ENCODE peak calls at places on chromosomes 11 and 22, in eight cellular contexts. O is Right ventricle myocardium superior; T is mucosa of gallbladder; P is astrocyte of the cerebellum; H is activated CD4-positive, alpha-beta memory T cell treated with anti-CD3 and anti-CD28 coated beads, Interleukin-2, amount 10 ng/mL, durations not matched to agents 7 days and 5 days; E is choroid plexus epithelial cell; M is NCI-H1105; V is fibroblast of pulmonary artery. L is an unnamed sample.

GRCh38 chr11:17102447-17102846 is 25.0 kb upstream of the RPS13 start:
- DNase-seq in O (no peak), T (no peak), P (no peak), H (no peak), E (peak), M (no peak), V (peak), L (no peak)

GRCh38 chr11:65417702-65418430 is 4.7 kb upstream of the NEAT1 start:
- DNase-seq in O (peak), T (no peak), P (no peak), H (peak), E (peak), M (no peak), V (peak), L (peak)

GRCh38 chr11:67631427-67631826 is 1.7 kb upstream of the NUDT8 start:
- DNase-seq in O (no peak), T (no peak), P (no peak), H (no peak), E (no peak), M (no peak), V (no peak), L (peak)

GRCh38 chr11:406796-407650 is 7.8 kb downstream of the SIGIRR start:
- DNase-seq in O (peak), T (peak), P (peak), H (peak), E (peak), M (no peak), V (peak), L (peak)

GRCh38 chr22:33386270-33386669 is 328.1 kb upstream of the SYN3 start:
- DNase-seq in O (no peak), T (no peak), P (no peak), H (no peak), E (no peak), M (no peak), V (no peak), L (no peak)

GRCh38 chr22:36208162-36208765 is 6.7 kb upstream of the APOL4 start:
- DNase-seq in O (no peak), T (no peak), P (no peak), H (no peak), E (no peak), M (no peak), V (no peak), L (no peak)

GRCh38 chr11:79013509-79013908 is 427.3 kb downstream of the TENM4 start:
- DNase-seq in O (no peak), T (no peak), P (no peak), H (no peak), E (no peak), M (no peak), V (peak), L (no peak)

GRCh38 chr11:65430406-65431217 is 8.0 kb downstream of the NEAT1 start:
- DNase-seq in O (peak), T (no peak), P (no peak), H (peak), E (peak), M (no peak), V (peak), L (peak)

GRCh38 chr11:12150831-12151382 is 40.5 kb downstream of the MICAL2 start:
- DNase-seq in O (no peak), T (no peak), P (no peak), H (peak), E (peak), M (no peak), V (peak), L (peak)

GRCh38 chr11:28231475-28231874 is 123.3 kb downstream of the METTL15 start:
- DNase-seq in O (no peak), T (no peak), P (no peak), H (no peak), E (peak), M (no peak), V (peak), L (no peak)

GRCh38 chr11:62472063-62472884 is 53.4 kb downstream of the SCGB1A1 start:
- DNase-seq in O (no peak), T (peak), P (no peak), H (no peak), E (no peak), M (no peak), V (peak), L (peak)

GRCh38 chr11:133835258-133836075 is 9.8 kb downstream of the SPATA19 start:
- DNase-seq in O (no peak), T (no peak), P (peak), H (peak), E (peak), M (peak), V (peak), L (no peak)

GRCh38 chr11:12069053-12069676 is 41.2 kb upstream of the MICAL2 start:
- DNase-seq in O (no peak), T (no peak), P (no peak), H (no peak), E (no peak), M (no peak), V (no peak), L (no peak)

GRCh38 chr11:10722307-10722706 is 28.7 kb upstream of the CTR9 start:
- DNase-seq in O (no peak), T (no peak), P (no peak), H (no peak), E (no peak), M (no peak), V (no peak), L (no peak)

GRCh38 chr11:1195690-1196515 is 27.0 kb upstream of the MUC5B start:
- DNase-seq in O (peak), T (no peak), P (no peak), H (no peak), E (no peak), M (no peak), V (no peak), L (no peak)

GRCh38 chr11:61098778-61099177 is 3.5 kb upstream of the CD5 start:
- DNase-seq in O (no peak), T (no peak), P (no peak), H (no peak), E (no peak), M (no peak), V (no peak), L (no peak)

GRCh38 chr22:37330200-37331033 is 48.1 kb downstream of the CYTH4 start:
- DNase-seq in O (no peak), T (peak), P (peak), H (peak), E (peak), M (peak), V (peak), L (no peak)

GRCh38 chr11:59182457-59183151 is 10.7 kb downstream of the DTX4 start:
- DNase-seq in O (no peak), T (no peak), P (no peak), H (no peak), E (no peak), M (no peak), V (no peak), L (peak)

GRCh38 chr22:19419464-19420178 is 11.9 kb downstream of the HIRA start:
- DNase-seq in O (no peak), T (no peak), P (no peak), H (peak), E (peak), M (no peak), V (peak), L (no peak)

GRCh38 chr22:43305806-43306205 is 37.4 kb downstream of the SCUBE1 start:
- DNase-seq in O (peak), T (no peak), P (no peak), H (no peak), E (no peak), M (no peak), V (no peak), L (no peak)

GRCh38 chr11:22337571-22338464 is at the start of gene SLC17A6:
- DNase-seq in O (no peak), T (no peak), P (peak), H (no peak), E (peak), M (peak), V (peak), L (no peak)

GRCh38 chr11:45669146-45669545 is 3.7 kb upstream of the CHST1 start:
- DNase-seq in O (no peak), T (no peak), P (no peak), H (no peak), E (no peak), M (no peak), V (no peak), L (no peak)

GRCh38 chr11:3605721-3606324 is 36.0 kb downstream of the ART5 start:
- DNase-seq in O (no peak), T (no peak), P (no peak), H (no peak), E (no peak), M (no peak), V (no peak), L (no peak)

GRCh38 chr11:58919980-58920379 is 19.3 kb upstream of the GLYATL1 start:
- DNase-seq in O (no peak), T (no peak), P (no peak), H (no peak), E (no peak), M (no peak), V (no peak), L (no peak)

GRCh38 chr11:37533087-37533486 is 935.1 kb upstream of the RAG2 start:
- DNase-seq in O (no peak), T (no peak), P (no peak), H (no peak), E (no peak), M (no peak), V (no peak), L (no peak)

GRCh38 chr11:133153031-133153430 is 379.3 kb downstream of the OPCML start:
- DNase-seq in O (no peak), T (no peak), P (no peak), H (no peak), E (no peak), M (no peak), V (no peak), L (no peak)

GRCh38 chr11:103714246-103714645 is 322.2 kb upstream of the DDI1 start:
- DNase-seq in O (no peak), T (no peak), P (no peak), H (no peak), E (peak), M (no peak), V (peak), L (no peak)

GRCh38 chr22:23553922-23554870 is 25.9 kb downstream of the IGLL1 start:
- DNase-seq in O (no peak), T (no peak), P (no peak), H (no peak), E (no peak), M (no peak), V (no peak), L (no peak)

GRCh38 chr22:23750744-23751440 is at the start of gene ZNF70:
- DNase-seq in O (peak), T (peak), P (peak), H (peak), E (peak), M (peak), V (peak), L (peak)

GRCh38 chr11:114846040-114846791 is 167.9 kb downstream of the NXPE2 start:
- DNase-seq in O (peak), T (no peak), P (no peak), H (no peak), E (no peak), M (peak), V (no peak), L (no peak)

L was measured in left colon.